ENCODE peak calls at places on chromosomes 13 and 19, in five cellular contexts. X is activated naive CD4-positive, alpha-beta T cell; F is A549; B is anterior cingulate cortex; R is neuronal stem cell. A is an unnamed sample.

GRCh38 chr13:102707465-102707864 is 12.6 kb upstream of the METTL21C start:
- DNase-seq in X (no peak), F (peak), B (no peak), R (no peak), A (no peak)

GRCh38 chr13:24680258-24680920 is at the start of gene ATP12A:
- DNase-seq in X (peak), F (no peak), B (no peak), R (peak), A (no peak)

GRCh38 chr19:31263317-31263716 is 85.9 kb downstream of the TSHZ3 start:
- DNase-seq in X (no peak), F (no peak), B (no peak), R (no peak), A (no peak)

GRCh38 chr13:61761690-61762089 is 346.0 kb upstream of the PCDH20 start:
- DNase-seq in X (no peak), F (no peak), B (no peak), R (no peak), A (no peak)

GRCh38 chr19:48487944-48488343 is 18.8 kb downstream of the CYTH2 start:
- DNase-seq in X (no peak), F (peak), B (peak), R (no peak), A (no peak)

GRCh38 chr19:43526884-43527859 is at the start of gene ETHE1:
- DNase-seq in X (peak), F (peak), B (peak), R (peak), A (peak)

GRCh38 chr13:33193428-33193974 is 92.1 kb downstream of the STARD13 start:
- DNase-seq in X (no peak), F (no peak), B (no peak), R (peak), A (no peak)

GRCh38 chr19:40831502-40832430 is 18.5 kb downstream of the CYP2A6 start:
- DNase-seq in X (no peak), F (peak), B (no peak), R (no peak), A (no peak)

GRCh38 chr13:80547885-80548284 is 207.0 kb upstream of the SPRY2 start:
- DNase-seq in X (no peak), F (no peak), B (no peak), R (no peak), A (no peak)

GRCh38 chr13:30846844-30847243 is 59.2 kb upstream of the MEDAG start:
- DNase-seq in X (no peak), F (no peak), B (no peak), R (no peak), A (no peak)

GRCh38 chr13:111215081-111216047 is 100.3 kb downstream of the ARHGEF7 start:
- DNase-seq in X (no peak), F (no peak), B (no peak), R (no peak), A (no peak)

GRCh38 chr19:6828698-6829633 is 56.5 kb downstream of the VAV1 start:
- DNase-seq in X (no peak), F (peak), B (no peak), R (no peak), A (no peak)

GRCh38 chr13:66994097-66994496 is 236.0 kb downstream of the PCDH9 start:
- DNase-seq in X (peak), F (peak), B (peak), R (peak), A (no peak)

GRCh38 chr13:51324714-51325440 is 14.6 kb upstream of the SERPINE3 start:
- DNase-seq in X (no peak), F (no peak), B (peak), R (no peak), A (no peak)

GRCh38 chr13:30731658-30732390 is 3.5 kb upstream of the ALOX5AP start:
- DNase-seq in X (no peak), F (no peak), B (no peak), R (no peak), A (no peak)

GRCh38 chr13:28744091-28744536 is 25.3 kb upstream of the SLC46A3 start:
- DNase-seq in X (no peak), F (no peak), B (no peak), R (no peak), A (no peak)

GRCh38 chr19:1730157-1730556 is 23.1 kb upstream of the ONECUT3 start:
- DNase-seq in X (no peak), F (no peak), B (no peak), R (no peak), A (no peak)

GRCh38 chr19:1997353-1998233 is 17.9 kb downstream of the BTBD2 start:
- DNase-seq in X (no peak), F (no peak), B (no peak), R (no peak), A (no peak)